ENCODE peak calls at places on chromosomes 3 and 15, in nine cellular contexts. K, H, M, R, J, F, T, A and B are unnamed samples.
A peak's percentile ranks its signal among the peaks of the same experiment; 100 is the strongest.

GRCh38 chr15:90497374-90497773 is 32.3 kb upstream of the CRTC3 start:
- DNase-seq in H (no peak), M (no peak), T (no peak), R (no peak), K (no peak), A (no peak), F (no peak), J (peak; percentile 86), B (no peak)

GRCh38 chr3:183777016-183777618 is 48.3 kb downstream of the MAP6D1 start:
- DNase-seq in K (no peak), H (no peak), T (no peak), A (no peak), F (no peak), J (no peak), M (no peak), R (no peak), B (no peak)

GRCh38 chr3:42804831-42805821 is 836 bp upstream of the HIGD1A start:
- DNase-seq in T (no peak), H (no peak), M (peak; percentile 70), K (no peak), F (peak; percentile 8), A (no peak), R (peak; percentile 83), J (peak; percentile 62), B (peak; percentile 89)

GRCh38 chr3:134145183-134145582 is 105.5 kb downstream of the RYK start:
- DNase-seq in J (no peak), A (no peak), T (no peak), M (no peak), K (no peak), R (peak; percentile 13), H (no peak), F (no peak), B (peak; percentile 67)

GRCh38 chr3:117788086-117788485 is 1078.5 kb downstream of the TUSC7 start:
- DNase-seq in J (no peak), K (no peak), T (peak; percentile 52), R (peak; percentile 30), F (no peak), M (peak; percentile 63), A (no peak), H (peak; percentile 32), B (no peak)

GRCh38 chr3:11626084-11626463 is 17.6 kb downstream of the VGLL4 start:
- DNase-seq in R (no peak), F (no peak), H (no peak), M (no peak), A (no peak), J (no peak), T (no peak), K (no peak), B (no peak)

GRCh38 chr15:86773766-86774165 is 694.1 kb downstream of the AGBL1 start:
- DNase-seq in M (no peak), R (no peak), J (no peak), A (no peak), F (no peak), H (no peak), K (no peak), T (no peak), B (no peak)

GRCh38 chr3:140384876-140385275 is 293.0 kb upstream of the TRIM42 start:
- DNase-seq in M (no peak), A (no peak), H (no peak), F (no peak), R (no peak), J (no peak), T (no peak), K (no peak), B (peak; percentile 2)

GRCh38 chr3:150147776-150148175 is 177.1 kb upstream of the PFN2 start:
- DNase-seq in T (peak; percentile 80), K (no peak), H (no peak), M (no peak), F (no peak), R (no peak), A (no peak), J (no peak), B (no peak)

GRCh38 chr3:143139786-143140185 is 20.2 kb downstream of the CHST2 start:
- DNase-seq in F (peak; percentile 54), J (no peak), H (no peak), K (no peak), M (no peak), A (no peak), T (no peak), R (peak; percentile 33), B (no peak)

GRCh38 chr3:17372811-17373210 is 369.6 kb downstream of the TBC1D5 start:
- DNase-seq in M (no peak), J (no peak), H (no peak), R (no peak), K (no peak), A (no peak), F (no peak), T (no peak), B (no peak)

GRCh38 chr15:71444032-71444810 is 328.9 kb downstream of the THSD4 start:
- DNase-seq in A (no peak), K (no peak), F (no peak), R (no peak), M (no peak), H (no peak), T (no peak), J (no peak), B (no peak)

GRCh38 chr3:152196782-152197181 is 71.9 kb upstream of the MBNL1 start:
- DNase-seq in A (no peak), K (no peak), R (no peak), F (no peak), J (no peak), M (no peak), T (no peak), H (no peak), B (no peak)
- H3K4me3 ChIP-seq in A (no peak overlapping the region), K (no peak overlapping the region), R (no peak overlapping the region), F (peak overlapping the region; percentile 10), J (no peak overlapping the region), M (no peak overlapping the region), T (no peak overlapping the region), H (no peak overlapping the region), B (no peak overlapping the region)

DNA sequence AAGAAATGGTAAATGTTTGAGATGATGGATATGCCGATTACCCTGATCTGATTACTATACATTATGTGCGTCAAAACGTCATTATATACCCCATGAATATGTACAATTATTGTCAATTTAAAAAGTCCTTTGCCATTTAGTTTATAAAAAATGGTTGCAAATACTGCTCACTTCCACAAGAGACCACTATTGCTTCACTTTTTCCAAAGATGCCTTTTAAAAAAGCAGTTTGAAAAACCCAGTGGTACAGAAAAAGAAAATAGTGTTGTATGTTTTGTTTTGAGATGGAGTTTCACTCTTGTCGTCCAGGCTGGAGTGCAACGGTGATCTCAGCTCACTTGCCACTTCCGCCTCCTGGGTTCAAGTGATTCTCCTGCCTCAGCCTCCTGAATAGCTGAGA is 39.3 kb downstream of the EDEM1 start:
- DNase-seq in M (no peak), F (no peak), R (no peak), H (no peak), T (no peak), K (no peak), A (no peak), J (peak; percentile 24), B (no peak)
- H3K4me3 ChIP-seq in M (no peak overlapping the region), F (no peak overlapping the region), R (no peak overlapping the region), H (no peak overlapping the region), T (no peak overlapping the region), K (no peak overlapping the region), A (no peak overlapping the region), J (no peak overlapping the region), B (no peak overlapping the region)

GRCh38 chr3:48663489-48664312 is 1.0 kb upstream of the CELSR3 start:
- DNase-seq in H (peak; percentile 97), T (peak; percentile 98), A (peak; percentile 98), J (peak; percentile 99), M (peak; percentile 99), R (peak; percentile 100), F (peak; percentile 92), K (peak; percentile 87), B (peak; percentile 100)

GRCh38 chr3:48661501-48662139 is 1.1 kb downstream of the CELSR3 start:
- DNase-seq in F (peak; percentile 60), K (no peak), M (peak; percentile 90), A (peak; percentile 51), R (peak; percentile 70), J (peak; percentile 88), T (no peak), H (no peak), B (peak; percentile 95)

GRCh38 chr3:48662753-48663488 is at the start of gene CELSR3:
- DNase-seq in M (peak; percentile 96), J (peak; percentile 95), F (peak; percentile 67), A (peak; percentile 73), T (peak; percentile 85), K (no peak), H (peak; percentile 76), R (peak; percentile 97), B (peak; percentile 95)

GRCh38 chr3:48660800-48661400 is 1.8 kb downstream of the CELSR3 start:
- DNase-seq in R (no peak), M (no peak), A (no peak), T (no peak), H (no peak), J (no peak), K (no peak), F (no peak), B (no peak)

DNA sequence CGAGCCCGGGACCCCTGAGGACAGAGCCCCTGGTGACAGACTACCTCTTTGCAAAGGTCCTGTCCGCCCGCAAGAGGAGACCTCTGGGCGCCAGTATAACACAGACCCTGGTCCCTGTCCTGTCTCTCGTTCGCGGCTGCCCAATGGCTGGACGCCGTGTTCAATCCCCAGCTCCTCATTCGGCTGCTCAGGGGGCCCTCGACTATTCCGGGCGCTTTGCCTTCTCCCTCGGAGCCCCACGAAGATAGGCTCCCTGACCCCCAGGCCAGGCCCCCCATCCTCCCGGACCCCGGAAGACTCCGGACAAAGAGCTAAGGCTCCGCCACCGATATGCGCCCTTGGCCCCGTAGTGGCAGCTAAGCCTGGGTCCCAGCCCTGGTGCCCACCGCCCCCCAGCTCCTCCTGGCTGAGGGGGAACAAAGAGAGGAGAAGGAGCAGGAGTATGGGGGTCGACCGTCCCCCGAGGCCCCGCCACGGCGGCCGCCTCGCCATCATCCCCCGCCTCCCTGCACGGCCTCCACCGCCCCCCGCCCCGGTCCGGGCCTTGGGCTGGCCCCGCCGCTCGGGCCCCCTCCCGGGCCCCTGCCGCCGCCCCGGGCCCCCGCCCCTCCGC is 440 bp downstream of the CELSR3 start:
- DNase-seq in M (peak; percentile 59), J (peak; percentile 30), K (no peak), T (no peak), F (no peak), A (no peak), R (no peak), H (no peak), B (peak; percentile 63)
- H3K4me3 ChIP-seq in M (peak overlapping the region; percentile 54), J (peak overlapping the region; percentile 49), K (no peak overlapping the region), T (peak overlapping the region; percentile 66), F (peak overlapping the region; percentile 62), A (peak overlapping the region; percentile 50), R (no peak overlapping the region), H (peak overlapping the region; percentile 52), B (peak overlapping the region; percentile 94)

DNA sequence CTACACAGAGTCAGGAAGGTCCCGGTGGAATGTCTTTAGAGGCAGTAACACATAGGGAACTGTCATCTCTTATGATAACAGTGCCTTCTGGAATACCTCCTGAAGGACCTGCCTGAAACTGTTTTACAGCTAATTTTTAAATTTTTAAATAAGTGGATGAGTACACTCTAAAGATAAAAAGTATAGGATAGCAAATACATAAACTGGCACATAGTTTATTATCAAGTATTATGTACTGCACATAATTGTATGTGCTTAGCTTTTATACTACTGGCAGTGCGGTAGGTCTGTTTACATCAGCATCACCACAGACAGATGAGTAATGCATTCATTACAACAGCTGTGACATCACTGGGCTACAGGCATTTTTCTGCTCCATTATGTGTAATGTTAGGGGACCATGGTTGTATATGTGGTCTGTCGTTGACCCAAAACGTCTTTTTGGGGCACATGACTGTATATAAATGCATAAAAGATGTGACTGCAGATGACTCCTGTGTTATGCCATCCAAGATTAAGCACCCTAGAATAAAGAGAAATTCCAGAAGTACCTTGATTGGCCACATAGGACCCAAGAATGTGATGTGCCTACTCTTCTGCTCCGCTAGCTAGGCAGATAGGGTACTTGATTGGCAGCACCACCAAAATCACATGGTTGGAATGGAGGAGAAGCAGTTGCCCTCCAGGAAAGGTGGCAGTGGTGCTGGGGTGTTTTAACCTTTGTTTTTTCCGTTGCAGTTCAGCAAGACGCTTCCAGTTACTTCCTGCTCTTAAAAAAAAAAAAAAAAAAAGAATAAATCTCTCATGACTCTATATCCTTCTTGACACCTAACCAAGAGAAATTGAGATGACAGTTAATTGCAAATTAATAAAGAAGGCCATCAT is 3.3 kb downstream of the VPS8 start:
- DNase-seq in F (no peak), K (peak; percentile 15), J (no peak), T (peak; percentile 68), R (no peak), M (no peak), A (no peak), H (peak; percentile 31), B (no peak)
- H3K4me3 ChIP-seq in F (no peak overlapping the region), K (no peak overlapping the region), J (no peak overlapping the region), T (no peak overlapping the region), R (no peak overlapping the region), M (no peak overlapping the region), A (no peak overlapping the region), H (no peak overlapping the region), B (no peak overlapping the region)